ENCODE peak calls at places on chromosomes 5 and 9, in eight cellular contexts. V, N, I, Z, X, Q, B and C are unnamed samples.

GRCh38 chr9:105055922-105056321 is 128.0 kb upstream of the ABCA1 start:
- DNase-seq in V (no peak), N (peak), I (no peak), Z (peak), X (no peak), Q (no peak), B (no peak), C (no peak)

GRCh38 chr5:179404321-179405053 is 59.2 kb upstream of the ADAMTS2 start:
- DNase-seq in V (no peak), N (no peak), I (no peak), Z (peak), X (peak), Q (no peak), B (no peak), C (no peak)

GRCh38 chr9:131545003-131545785 is at the start of gene PRRT1B:
- DNase-seq in V (no peak), N (no peak), I (no peak), Z (no peak), X (peak), Q (no peak), B (peak), C (no peak)

GRCh38 chr5:137282216-137282615 is 216.9 kb downstream of the SPOCK1 start:
- DNase-seq in V (no peak), N (peak), I (no peak), Z (peak), X (no peak), Q (no peak), B (peak), C (no peak)

GRCh38 chr5:36447776-36448175 is 146.1 kb upstream of the RANBP3L start:
- DNase-seq in V (no peak), N (no peak), I (no peak), Z (no peak), X (no peak), Q (peak), B (no peak), C (no peak)

GRCh38 chr5:98698359-98698758 is 75.1 kb upstream of the RGMB start:
- DNase-seq in V (no peak), N (peak), I (no peak), Z (peak), X (no peak), Q (peak), B (no peak), C (no peak)

GRCh38 chr5:140145223-140145622 is 19.5 kb downstream of the IGIP start:
- DNase-seq in V (no peak), N (no peak), I (no peak), Z (no peak), X (no peak), Q (no peak), B (no peak), C (no peak)

GRCh38 chr9:81772144-81772543 is 82.8 kb upstream of the TLE1 start:
- DNase-seq in V (no peak), N (peak), I (no peak), Z (no peak), X (no peak), Q (no peak), B (no peak), C (no peak)

GRCh38 chr9:88953401-88954029 is 37.8 kb upstream of the S1PR3 start:
- DNase-seq in V (no peak), N (peak), I (no peak), Z (peak), X (no peak), Q (peak), B (no peak), C (no peak)

GRCh38 chr5:160230686-160231527 is 1.6 kb downstream of the FABP6 start:
- DNase-seq in V (no peak), N (peak), I (no peak), Z (peak), X (no peak), Q (peak), B (no peak), C (no peak)

GRCh38 chr5:181203842-181204560 is 995 bp downstream of the TRIM7 start:
- DNase-seq in V (no peak), N (no peak), I (peak), Z (no peak), X (peak), Q (peak), B (peak), C (no peak)

GRCh38 chr5:154393850-154394249 is 51.9 kb upstream of the SAP30L start:
- DNase-seq in V (no peak), N (no peak), I (no peak), Z (no peak), X (no peak), Q (no peak), B (no peak), C (no peak)

GRCh38 chr9:128917151-128917849 is 3.5 kb upstream of the PHYHD1 start:
- DNase-seq in V (no peak), N (peak), I (no peak), Z (peak), X (peak), Q (no peak), B (no peak), C (no peak)

GRCh38 chr5:113147088-113147487 is 170.5 kb downstream of the DCP2 start:
- DNase-seq in V (peak), N (peak), I (no peak), Z (peak), X (no peak), Q (peak), B (no peak), C (peak)

GRCh38 chr5:144352732-144353317 is 182.2 kb downstream of the KCTD16 start:
- DNase-seq in V (no peak), N (no peak), I (no peak), Z (no peak), X (no peak), Q (no peak), B (no peak), C (no peak)

GRCh38 chr9:22237497-22238363 is 208.9 kb upstream of the DMRTA1 start:
- DNase-seq in V (peak), N (peak), I (no peak), Z (peak), X (no peak), Q (peak), B (peak), C (peak)

GRCh38 chr9:265209-265900 is 50.7 kb downstream of the DOCK8 start:
- DNase-seq in V (no peak), N (no peak), I (no peak), Z (no peak), X (no peak), Q (no peak), B (no peak), C (no peak)

GRCh38 chr5:116135344-116135743 is 50.5 kb downstream of the COMMD10 start:
- DNase-seq in V (no peak), N (no peak), I (no peak), Z (no peak), X (no peak), Q (no peak), B (no peak), C (no peak)

GRCh38 chr9:138058181-138058580 is 180.6 kb downstream of the CACNA1B start:
- DNase-seq in V (no peak), N (no peak), I (no peak), Z (no peak), X (no peak), Q (no peak), B (no peak), C (no peak)

DNA sequence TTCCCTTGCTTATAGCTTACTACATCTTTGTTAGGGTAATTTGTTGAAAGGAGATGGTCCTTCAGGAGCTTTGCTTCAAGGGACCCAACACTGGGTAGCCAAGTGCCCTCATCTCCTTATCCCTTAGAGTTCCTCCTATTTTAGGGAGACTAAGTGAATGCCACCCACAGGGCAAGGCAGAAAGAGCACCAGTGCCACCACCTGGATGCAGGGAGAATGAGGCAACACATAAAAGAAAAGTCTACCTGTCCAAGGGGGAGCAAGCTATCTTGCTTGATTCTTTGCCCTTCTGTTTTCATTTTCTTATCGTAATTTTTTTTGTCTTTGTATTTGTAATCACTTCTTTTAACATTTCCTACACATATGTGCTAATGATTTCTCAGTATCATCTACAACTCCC is 205.5 kb downstream of the NPR3 start:
- DNase-seq in V (peak), N (peak), I (peak), Z (peak), X (no peak), Q (peak), B (peak), C (no peak)
- TF ChIP-seq CTCF in V (peak), N (peak), I (peak), Z (peak), X (no peak), Q (peak), B (peak), C (peak)

GRCh38 chr9:126676685-126677143 is 63.0 kb downstream of the LMX1B start:
- DNase-seq in V (no peak), N (no peak), I (peak), Z (no peak), X (no peak), Q (peak), B (no peak), C (no peak)
- H3K4me3 ChIP-seq in V (no peak), N (no peak), I (no peak), Z (no peak), X (no peak), Q (no peak), B (no peak), C (no peak)

DNA sequence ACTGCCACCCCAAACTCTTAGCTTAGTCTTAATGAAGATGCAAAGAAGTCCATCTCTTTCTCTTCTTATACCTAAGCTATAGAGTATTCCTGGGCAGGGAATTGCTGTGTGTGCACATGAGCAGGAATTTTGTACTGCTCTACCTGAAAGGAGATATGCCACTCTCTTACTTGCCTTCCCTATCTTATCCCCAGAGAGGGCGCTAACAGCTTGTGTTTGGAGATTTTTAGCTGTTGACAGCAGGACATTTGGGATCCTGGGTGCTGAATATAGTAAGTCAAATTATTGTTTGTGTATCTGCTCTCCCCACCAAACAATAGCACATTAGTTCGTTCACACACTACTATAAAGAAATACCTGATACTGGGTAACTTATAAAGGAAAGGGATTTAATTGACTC is 159.5 kb downstream of the GABRG2 start:
- DNase-seq in V (no peak), N (no peak), I (peak), Z (no peak), X (no peak), Q (no peak), B (no peak), C (no peak)
- TF ChIP-seq CTCF in V (no peak), N (no peak), I (peak), Z (no peak), X (no peak), Q (no peak), B (no peak), C (no peak)

GRCh38 chr9:109499631-109500120 is 1.6 kb upstream of the PTPN3 start:
- DNase-seq in V (no peak), N (peak), I (peak), Z (peak), X (peak), Q (no peak), B (peak), C (no peak)
- H3K4me3 ChIP-seq in V (peak), N (peak), I (peak), Z (peak), X (peak), Q (peak), B (peak), C (peak)

DNA sequence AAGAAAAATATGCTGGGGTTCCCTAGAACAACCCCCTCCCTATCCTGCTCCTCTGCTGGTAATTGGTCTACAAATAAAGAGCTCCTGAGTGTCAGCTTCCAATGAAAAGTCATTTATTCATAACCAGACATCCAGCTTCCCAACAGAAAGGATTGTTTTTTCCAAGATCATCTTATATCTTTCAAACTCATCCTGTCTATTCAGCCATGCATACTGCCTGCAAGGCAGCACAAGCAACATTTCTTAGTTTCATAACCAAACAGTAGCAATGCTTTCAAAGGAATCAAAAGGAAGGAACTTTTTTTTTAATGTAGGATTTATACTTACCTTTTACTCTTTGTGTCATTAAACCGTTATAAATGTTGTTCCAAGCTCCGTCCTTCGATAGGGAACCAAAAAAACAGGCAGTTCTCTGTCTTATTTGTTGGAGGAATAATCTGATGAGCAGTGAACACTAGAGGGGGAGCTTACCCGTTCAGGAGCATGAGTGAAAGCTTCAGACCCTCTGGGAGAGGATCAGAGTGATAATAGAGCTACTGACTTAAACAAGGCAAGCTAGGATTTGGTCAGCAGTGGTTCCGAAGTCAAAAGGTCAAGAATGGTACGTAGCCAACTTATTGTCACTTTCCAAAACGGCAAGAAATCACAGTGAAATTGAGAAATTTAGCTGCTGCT is 893.1 kb downstream of the NR2F1-AS1 start:
- DNase-seq in V (peak), N (peak), I (peak), Z (peak), X (no peak), Q (peak), B (peak), C (peak)
- TF ChIP-seq CTCF in V (peak), N (peak), I (peak), Z (peak), X (no peak), Q (peak), B (peak), C (peak)

GRCh38 chr9:72315510-72316287 is 49.3 kb downstream of the ZFAND5 start:
- DNase-seq in V (no peak), N (peak), I (peak), Z (peak), X (peak), Q (peak), B (peak), C (peak)
- H3K4me3 ChIP-seq in V (no peak), N (peak), I (no peak), Z (no peak), X (no peak), Q (no peak), B (peak), C (peak)